ENCODE peak calls at places on chromosomes 13 and 19, in eight cellular contexts. One of them, this sample, is unnamed.

GRCh38 chr19:17872251-17873001 is 681 bp downstream of the SLC5A5 start:
- DNase-seq in uterus: no peak
- DNase-seq in thoracic aorta: no peak
- DNase-seq in COR-L47: no peak
- DNase-seq in brain microvascular endothelial cell: no peak
- DNase-seq in tibial artery: no peak
- DNase-seq in glutamatergic neuron: no peak
- DNase-seq in C1 segment of cervical spinal cord: no peak
- DNase-seq in this sample: no peak

GRCh38 chr13:93244918-93245280 is 18.3 kb downstream of the GPC6 start:
- DNase-seq in COR-L47: no peak
- DNase-seq in uterus: no peak
- DNase-seq in brain microvascular endothelial cell: no peak
- DNase-seq in glutamatergic neuron: no peak
- DNase-seq in thoracic aorta: no peak
- DNase-seq in tibial artery: no peak
- DNase-seq in C1 segment of cervical spinal cord: no peak
- DNase-seq in this sample: no peak

GRCh38 chr19:16527971-16528521 is 14.2 kb downstream of the CHERP start:
- DNase-seq in uterus: no peak
- DNase-seq in brain microvascular endothelial cell: no peak
- DNase-seq in COR-L47: no peak
- DNase-seq in tibial artery: no peak
- DNase-seq in glutamatergic neuron: peak; percentile 63
- DNase-seq in C1 segment of cervical spinal cord: no peak
- DNase-seq in thoracic aorta: no peak
- DNase-seq in this sample: no peak

GRCh38 chr19:17348700-17349099 is 11.3 kb downstream of the GTPBP3 start:
- DNase-seq in C1 segment of cervical spinal cord: no peak
- DNase-seq in thoracic aorta: peak; percentile 51
- DNase-seq in COR-L47: peak; percentile 53
- DNase-seq in brain microvascular endothelial cell: peak; percentile 37
- DNase-seq in tibial artery: peak; percentile 75
- DNase-seq in uterus: peak; percentile 69
- DNase-seq in glutamatergic neuron: peak; percentile 43
- DNase-seq in this sample: peak; percentile 61

GRCh38 chr19:5343848-5344247 is 3.2 kb upstream of the PTPRS start:
- DNase-seq in thoracic aorta: no peak
- DNase-seq in tibial artery: no peak
- DNase-seq in COR-L47: no peak
- DNase-seq in C1 segment of cervical spinal cord: no peak
- DNase-seq in uterus: no peak
- DNase-seq in glutamatergic neuron: no peak
- DNase-seq in brain microvascular endothelial cell: no peak
- DNase-seq in this sample: no peak

GRCh38 chr19:16871870-16872269 is 16.9 kb upstream of the F2RL3 start:
- DNase-seq in uterus: no peak
- DNase-seq in brain microvascular endothelial cell: no peak
- DNase-seq in thoracic aorta: no peak
- DNase-seq in C1 segment of cervical spinal cord: no peak
- DNase-seq in COR-L47: no peak
- DNase-seq in glutamatergic neuron: no peak
- DNase-seq in tibial artery: no peak
- DNase-seq in this sample: no peak

GRCh38 chr19:35078807-35079206 is 36.8 kb upstream of the FXYD3 start:
- DNase-seq in COR-L47: no peak
- DNase-seq in glutamatergic neuron: no peak
- DNase-seq in C1 segment of cervical spinal cord: no peak
- DNase-seq in thoracic aorta: no peak
- DNase-seq in uterus: no peak
- DNase-seq in tibial artery: no peak
- DNase-seq in brain microvascular endothelial cell: no peak
- DNase-seq in this sample: no peak

GRCh38 chr19:16261584-16262370 is 62.8 kb upstream of the KLF2 start:
- DNase-seq in thoracic aorta: no peak
- DNase-seq in glutamatergic neuron: no peak
- DNase-seq in uterus: no peak
- DNase-seq in C1 segment of cervical spinal cord: no peak
- DNase-seq in brain microvascular endothelial cell: no peak
- DNase-seq in COR-L47: no peak
- DNase-seq in tibial artery: no peak
- DNase-seq in this sample: no peak

GRCh38 chr19:54164369-54165068 is 5.0 kb upstream of the LENG1 start:
- DNase-seq in thoracic aorta: no peak
- DNase-seq in uterus: peak; percentile 61
- DNase-seq in brain microvascular endothelial cell: no peak
- DNase-seq in tibial artery: peak; percentile 55
- DNase-seq in COR-L47: no peak
- DNase-seq in glutamatergic neuron: peak; percentile 59
- DNase-seq in C1 segment of cervical spinal cord: no peak
- DNase-seq in this sample: peak; percentile 72

GRCh38 chr13:76991432-76991795 is 467 bp upstream of the CLN5 start:
- DNase-seq in glutamatergic neuron: no peak
- DNase-seq in tibial artery: no peak
- DNase-seq in brain microvascular endothelial cell: no peak
- DNase-seq in C1 segment of cervical spinal cord: no peak
- DNase-seq in thoracic aorta: peak; percentile 15
- DNase-seq in uterus: peak; percentile 30
- DNase-seq in COR-L47: no peak
- DNase-seq in this sample: no peak

GRCh38 chr19:42683917-42684513 is 56.3 kb downstream of the PSG3 start:
- DNase-seq in uterus: no peak
- DNase-seq in C1 segment of cervical spinal cord: no peak
- DNase-seq in COR-L47: no peak
- DNase-seq in thoracic aorta: no peak
- DNase-seq in tibial artery: no peak
- DNase-seq in brain microvascular endothelial cell: peak; percentile 52
- DNase-seq in glutamatergic neuron: no peak
- DNase-seq in this sample: no peak

GRCh38 chr19:52603558-52604207 is 33.6 kb downstream of the ZNF701 start:
- DNase-seq in C1 segment of cervical spinal cord: no peak
- DNase-seq in COR-L47: no peak
- DNase-seq in glutamatergic neuron: no peak
- DNase-seq in brain microvascular endothelial cell: peak; percentile 40
- DNase-seq in uterus: no peak
- DNase-seq in tibial artery: no peak
- DNase-seq in thoracic aorta: no peak
- DNase-seq in this sample: no peak

GRCh38 chr19:31119951-31120690 is 229.1 kb downstream of the TSHZ3 start:
- DNase-seq in C1 segment of cervical spinal cord: no peak
- DNase-seq in COR-L47: no peak
- DNase-seq in uterus: no peak
- DNase-seq in brain microvascular endothelial cell: no peak
- DNase-seq in tibial artery: no peak
- DNase-seq in glutamatergic neuron: no peak
- DNase-seq in thoracic aorta: no peak
- DNase-seq in this sample: no peak

GRCh38 chr19:2015611-2015950 is at the start of gene BTBD2:
- DNase-seq in uterus: peak; percentile 78
- DNase-seq in C1 segment of cervical spinal cord: peak; percentile 14
- DNase-seq in thoracic aorta: no peak
- DNase-seq in brain microvascular endothelial cell: no peak
- DNase-seq in tibial artery: no peak
- DNase-seq in glutamatergic neuron: peak; percentile 61
- DNase-seq in COR-L47: peak; percentile 34
- DNase-seq in this sample: no peak

GRCh38 chr13:44763604-44764311 is 187.6 kb upstream of the TSC22D1 start:
- DNase-seq in brain microvascular endothelial cell: no peak
- DNase-seq in COR-L47: no peak
- DNase-seq in C1 segment of cervical spinal cord: no peak
- DNase-seq in glutamatergic neuron: no peak
- DNase-seq in uterus: peak; percentile 16
- DNase-seq in thoracic aorta: no peak
- DNase-seq in tibial artery: no peak
- DNase-seq in this sample: no peak

GRCh38 chr19:32676186-32676894 is 692 bp downstream of the RGS9BP start:
- DNase-seq in glutamatergic neuron: peak; percentile 42
- DNase-seq in thoracic aorta: no peak
- DNase-seq in brain microvascular endothelial cell: no peak
- DNase-seq in uterus: no peak
- DNase-seq in C1 segment of cervical spinal cord: no peak
- DNase-seq in COR-L47: peak; percentile 60
- DNase-seq in tibial artery: no peak
- DNase-seq in this sample: no peak

GRCh38 chr13:52085416-52085815 is 43.5 kb downstream of the NEK5 start:
- DNase-seq in glutamatergic neuron: no peak
- DNase-seq in brain microvascular endothelial cell: peak; percentile 39
- DNase-seq in uterus: no peak
- DNase-seq in tibial artery: no peak
- DNase-seq in COR-L47: no peak
- DNase-seq in C1 segment of cervical spinal cord: no peak
- DNase-seq in thoracic aorta: no peak
- DNase-seq in this sample: no peak

GRCh38 chr13:39401756-39402155 is 201.2 kb downstream of the LHFPL6 start:
- DNase-seq in C1 segment of cervical spinal cord: no peak
- DNase-seq in glutamatergic neuron: no peak
- DNase-seq in uterus: no peak
- DNase-seq in COR-L47: no peak
- DNase-seq in brain microvascular endothelial cell: no peak
- DNase-seq in tibial artery: no peak
- DNase-seq in thoracic aorta: no peak
- DNase-seq in this sample: no peak

GRCh38 chr13:111319521-111319920 is 921 bp upstream of the TEX29 start:
- DNase-seq in uterus: no peak
- DNase-seq in brain microvascular endothelial cell: no peak
- DNase-seq in COR-L47: no peak
- DNase-seq in C1 segment of cervical spinal cord: no peak
- DNase-seq in glutamatergic neuron: no peak
- DNase-seq in tibial artery: no peak
- DNase-seq in thoracic aorta: no peak
- DNase-seq in this sample: no peak

GRCh38 chr19:570315-570714 is 2.1 kb upstream of the BSG start:
- DNase-seq in COR-L47: no peak
- DNase-seq in uterus: no peak
- DNase-seq in glutamatergic neuron: no peak
- DNase-seq in brain microvascular endothelial cell: no peak
- DNase-seq in C1 segment of cervical spinal cord: no peak
- DNase-seq in thoracic aorta: no peak
- DNase-seq in tibial artery: no peak
- DNase-seq in this sample: no peak

GRCh38 chr13:97386832-97387486 is 47.0 kb upstream of the RAP2A start:
- DNase-seq in COR-L47: no peak
- DNase-seq in C1 segment of cervical spinal cord: no peak
- DNase-seq in tibial artery: no peak
- DNase-seq in uterus: no peak
- DNase-seq in thoracic aorta: no peak
- DNase-seq in brain microvascular endothelial cell: no peak
- DNase-seq in glutamatergic neuron: no peak
- DNase-seq in this sample: no peak

GRCh38 chr19:56367829-56368711 is 25.3 kb downstream of the ZNF582 start:
- DNase-seq in uterus: peak; percentile 92
- DNase-seq in glutamatergic neuron: peak; percentile 97
- DNase-seq in C1 segment of cervical spinal cord: peak; percentile 63
- DNase-seq in COR-L47: peak; percentile 94
- DNase-seq in brain microvascular endothelial cell: peak; percentile 97
- DNase-seq in tibial artery: peak; percentile 89
- DNase-seq in thoracic aorta: peak; percentile 53
- DNase-seq in this sample: no peak

GRCh38 chr13:85255978-85256377 is 543.2 kb downstream of the SLITRK6 start:
- DNase-seq in thoracic aorta: no peak
- DNase-seq in uterus: no peak
- DNase-seq in COR-L47: no peak
- DNase-seq in glutamatergic neuron: no peak
- DNase-seq in tibial artery: no peak
- DNase-seq in C1 segment of cervical spinal cord: no peak
- DNase-seq in brain microvascular endothelial cell: no peak
- DNase-seq in this sample: no peak